ENCODE peak calls at places on chromosomes 6 and 20, in four cellular contexts. One of them, this sample, is unnamed.

GRCh38 chr6:42269553-42269952 is 51.9 kb upstream of the MRPS10 start:
- DNase-seq in HCT116: no peak
- DNase-seq in suprapubic skin: no peak
- DNase-seq in ovary: no peak
- DNase-seq in this sample: no peak

GRCh38 chr6:89237158-89237557 is 20.0 kb upstream of the GABRR1 start:
- DNase-seq in suprapubic skin: no peak
- DNase-seq in ovary: no peak
- DNase-seq in HCT116: no peak
- DNase-seq in this sample: no peak

GRCh38 chr6:137013738-137014602 is 30.8 kb downstream of the IL20RA start:
- DNase-seq in HCT116: peak; percentile 26
- DNase-seq in suprapubic skin: no peak
- DNase-seq in ovary: no peak
- DNase-seq in this sample: no peak

GRCh38 chr20:63102720-63103375 is 96.1 kb upstream of the BHLHE23 start:
- DNase-seq in ovary: no peak
- DNase-seq in suprapubic skin: no peak
- DNase-seq in HCT116: no peak
- DNase-seq in this sample: no peak

GRCh38 chr6:125271486-125272159 is 30.1 kb downstream of the HDDC2 start:
- DNase-seq in HCT116: no peak
- DNase-seq in ovary: no peak
- DNase-seq in suprapubic skin: no peak
- DNase-seq in this sample: no peak

GRCh38 chr20:60658661-60659060 is 593.4 kb upstream of the CDH4 start:
- DNase-seq in ovary: no peak
- DNase-seq in suprapubic skin: no peak
- DNase-seq in HCT116: no peak
- DNase-seq in this sample: no peak

GRCh38 chr20:37513764-37514359 is 7.2 kb upstream of the NNAT start:
- DNase-seq in ovary: no peak
- DNase-seq in suprapubic skin: no peak
- DNase-seq in HCT116: no peak
- DNase-seq in this sample: no peak

GRCh38 chr6:27771240-27771639 is 141.0 kb downstream of the OR2B2 start:
- DNase-seq in ovary: no peak
- DNase-seq in HCT116: no peak
- DNase-seq in suprapubic skin: no peak
- DNase-seq in this sample: no peak

GRCh38 chr20:33793011-33793931 is 17.9 kb upstream of the CHMP4B start:
- DNase-seq in ovary: no peak
- DNase-seq in HCT116: no peak
- DNase-seq in suprapubic skin: no peak
- DNase-seq in this sample: no peak

GRCh38 chr6:170298688-170299087 is 7.8 kb upstream of the DLL1 start:
- DNase-seq in ovary: no peak
- DNase-seq in HCT116: no peak
- DNase-seq in suprapubic skin: no peak
- DNase-seq in this sample: no peak

GRCh38 chr6:157714153-157714490 is 108.9 kb upstream of the SNX9 start:
- DNase-seq in HCT116: no peak
- DNase-seq in ovary: no peak
- DNase-seq in suprapubic skin: no peak
- DNase-seq in this sample: no peak

GRCh38 chr6:108561742-108562502 is 1.2 kb downstream of the FOXO3 start:
- DNase-seq in ovary: peak; percentile 64
- DNase-seq in suprapubic skin: peak; percentile 73
- DNase-seq in HCT116: no peak
- DNase-seq in this sample: no peak

GRCh38 chr6:45836984-45837383 is 178.7 kb downstream of the CLIC5 start:
- DNase-seq in suprapubic skin: no peak
- DNase-seq in HCT116: no peak
- DNase-seq in ovary: no peak
- DNase-seq in this sample: no peak

GRCh38 chr6:10510592-10511367 is 10.4 kb upstream of the GCNT2 start:
- DNase-seq in HCT116: peak; percentile 38
- DNase-seq in suprapubic skin: no peak
- DNase-seq in ovary: no peak
- DNase-seq in this sample: peak; percentile 55

GRCh38 chr6:87074051-87074711 is 20.7 kb downstream of the CGA start:
- DNase-seq in ovary: no peak
- DNase-seq in HCT116: no peak
- DNase-seq in suprapubic skin: no peak
- DNase-seq in this sample: no peak

GRCh38 chr20:16711859-16712258 is 18.0 kb upstream of the SNRPB2 start:
- DNase-seq in suprapubic skin: no peak
- DNase-seq in ovary: no peak
- DNase-seq in HCT116: no peak
- DNase-seq in this sample: no peak

GRCh38 chr6:47967843-47968242 is 143.2 kb downstream of the PTCHD4 start:
- DNase-seq in suprapubic skin: no peak
- DNase-seq in ovary: no peak
- DNase-seq in HCT116: no peak
- DNase-seq in this sample: no peak

GRCh38 chr20:63941282-63942060 is 14.7 kb downstream of the UCKL1 start:
- DNase-seq in ovary: no peak
- DNase-seq in suprapubic skin: peak; percentile 87
- DNase-seq in HCT116: no peak
- DNase-seq in this sample: peak; percentile 59

GRCh38 chr6:140752234-140752633 is 1377.8 kb upstream of the CITED2 start:
- DNase-seq in HCT116: no peak
- DNase-seq in ovary: no peak
- DNase-seq in suprapubic skin: no peak
- DNase-seq in this sample: no peak

GRCh38 chr6:139240161-139241010 is 51.4 kb downstream of the TXLNB start:
- DNase-seq in suprapubic skin: no peak
- DNase-seq in ovary: no peak
- DNase-seq in HCT116: no peak
- DNase-seq in this sample: no peak

GRCh38 chr20:23034721-23035671 is at the start of gene SSTR4:
- DNase-seq in HCT116: no peak
- DNase-seq in ovary: no peak
- DNase-seq in suprapubic skin: no peak
- DNase-seq in this sample: no peak

GRCh38 chr20:32681175-32682084 is 7.7 kb upstream of the C20orf203 start:
- DNase-seq in ovary: no peak
- DNase-seq in HCT116: no peak
- DNase-seq in suprapubic skin: no peak
- DNase-seq in this sample: peak; percentile 51

GRCh38 chr6:157381631-157382621 is 936 bp downstream of the ZDHHC14 start:
- DNase-seq in HCT116: no peak
- DNase-seq in ovary: peak; percentile 71
- DNase-seq in suprapubic skin: peak; percentile 76
- DNase-seq in this sample: peak; percentile 32

GRCh38 chr6:37103169-37104039 is 66.5 kb upstream of the PIM1 start:
- DNase-seq in suprapubic skin: peak; percentile 77
- DNase-seq in ovary: peak; percentile 57
- DNase-seq in HCT116: no peak
- DNase-seq in this sample: peak; percentile 19

DNA sequence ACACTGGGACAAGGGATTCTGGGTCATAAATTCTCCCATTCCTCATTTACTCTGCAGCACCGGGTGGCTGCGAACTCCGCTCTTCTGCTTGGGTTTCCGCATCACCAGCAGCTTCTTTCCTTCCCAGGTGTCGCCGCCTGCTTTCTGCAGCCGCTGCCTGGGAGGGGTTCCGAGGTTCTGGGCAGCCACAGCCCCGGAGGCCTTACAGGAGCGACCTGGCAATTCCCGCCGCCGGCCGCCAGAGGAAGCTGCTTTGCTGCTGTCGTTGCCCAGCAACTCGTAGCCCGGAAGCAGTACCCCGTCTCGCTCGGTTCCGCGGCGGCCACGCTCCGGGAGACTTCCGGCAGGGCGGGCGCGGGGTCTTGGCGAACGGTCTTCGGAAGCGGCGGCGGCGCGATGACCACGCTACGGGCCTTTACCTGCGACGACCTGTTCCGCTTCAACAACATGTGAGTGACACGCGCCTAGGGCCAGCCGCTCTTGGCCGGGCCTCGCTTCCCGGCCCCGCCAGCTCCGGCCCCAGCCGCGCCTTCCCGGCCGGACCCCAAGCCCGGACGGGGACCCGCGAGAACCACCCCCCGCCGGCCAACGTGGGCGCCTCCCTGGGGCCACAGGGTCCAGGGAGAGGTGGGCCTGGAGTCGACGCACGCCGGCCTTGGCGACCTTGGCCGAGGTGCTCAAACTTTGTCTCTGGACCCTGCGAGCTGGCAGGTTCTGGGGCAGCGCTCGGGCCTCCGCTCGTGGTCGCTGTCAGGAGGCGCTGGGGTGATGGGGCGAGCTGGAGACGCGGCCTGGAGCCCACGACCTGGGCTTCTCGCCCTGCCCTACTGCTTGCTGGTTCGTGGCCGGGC is at the start of gene NAA20:
- DNase-seq in ovary: peak; percentile 95
- DNase-seq in suprapubic skin: peak; percentile 96
- DNase-seq in HCT116: peak; percentile 91
- DNase-seq in this sample: peak; percentile 96
- TF ChIP-seq POLR2A in ovary: no peak
- TF ChIP-seq POLR2A in suprapubic skin: no peak
- TF ChIP-seq POLR2A in HCT116: peak; percentile 54
- TF ChIP-seq POLR2A in this sample: peak; percentile 77

GRCh38 chr6:131615275-131615674 is 12.8 kb downstream of the MED23 start:
- DNase-seq in HCT116: no peak
- DNase-seq in suprapubic skin: no peak
- DNase-seq in ovary: no peak
- DNase-seq in this sample: no peak
- TF ChIP-seq POLR2A in HCT116: no peak
- TF ChIP-seq POLR2A in suprapubic skin: no peak
- TF ChIP-seq POLR2A in ovary: no peak
- TF ChIP-seq POLR2A in this sample: no peak

DNA sequence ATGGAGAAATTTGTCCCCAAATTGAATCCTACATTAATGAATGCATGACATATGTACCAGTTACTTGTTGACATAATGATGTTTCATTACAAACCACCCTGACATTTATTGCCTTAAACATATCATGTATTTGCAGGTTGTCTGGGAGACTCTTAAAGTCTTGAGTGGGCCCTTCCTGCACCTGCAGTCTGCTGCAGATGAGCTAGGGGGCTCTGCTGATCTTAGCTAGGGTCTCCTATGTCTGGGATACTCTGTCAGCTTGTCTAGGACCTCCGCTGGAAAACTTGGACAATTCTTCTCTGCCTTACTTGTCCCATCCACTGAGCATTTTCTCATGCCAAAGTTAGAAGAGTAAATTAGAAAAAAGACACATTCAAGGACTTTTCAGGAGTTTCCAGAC is 581.6 kb downstream of the HAO1 start:
- DNase-seq in ovary: no peak
- DNase-seq in suprapubic skin: no peak
- DNase-seq in HCT116: no peak
- DNase-seq in this sample: no peak
- TF ChIP-seq POLR2A in ovary: no peak
- TF ChIP-seq POLR2A in suprapubic skin: no peak
- TF ChIP-seq POLR2A in HCT116: no peak
- TF ChIP-seq POLR2A in this sample: no peak

GRCh38 chr6:85641916-85642773 is 541 bp downstream of the SYNCRIP start:
- DNase-seq in HCT116: no peak
- DNase-seq in suprapubic skin: peak; percentile 85
- DNase-seq in ovary: no peak
- DNase-seq in this sample: no peak
- TF ChIP-seq POLR2A in HCT116: no peak
- TF ChIP-seq POLR2A in suprapubic skin: no peak
- TF ChIP-seq POLR2A in ovary: no peak
- TF ChIP-seq POLR2A in this sample: no peak

DNA sequence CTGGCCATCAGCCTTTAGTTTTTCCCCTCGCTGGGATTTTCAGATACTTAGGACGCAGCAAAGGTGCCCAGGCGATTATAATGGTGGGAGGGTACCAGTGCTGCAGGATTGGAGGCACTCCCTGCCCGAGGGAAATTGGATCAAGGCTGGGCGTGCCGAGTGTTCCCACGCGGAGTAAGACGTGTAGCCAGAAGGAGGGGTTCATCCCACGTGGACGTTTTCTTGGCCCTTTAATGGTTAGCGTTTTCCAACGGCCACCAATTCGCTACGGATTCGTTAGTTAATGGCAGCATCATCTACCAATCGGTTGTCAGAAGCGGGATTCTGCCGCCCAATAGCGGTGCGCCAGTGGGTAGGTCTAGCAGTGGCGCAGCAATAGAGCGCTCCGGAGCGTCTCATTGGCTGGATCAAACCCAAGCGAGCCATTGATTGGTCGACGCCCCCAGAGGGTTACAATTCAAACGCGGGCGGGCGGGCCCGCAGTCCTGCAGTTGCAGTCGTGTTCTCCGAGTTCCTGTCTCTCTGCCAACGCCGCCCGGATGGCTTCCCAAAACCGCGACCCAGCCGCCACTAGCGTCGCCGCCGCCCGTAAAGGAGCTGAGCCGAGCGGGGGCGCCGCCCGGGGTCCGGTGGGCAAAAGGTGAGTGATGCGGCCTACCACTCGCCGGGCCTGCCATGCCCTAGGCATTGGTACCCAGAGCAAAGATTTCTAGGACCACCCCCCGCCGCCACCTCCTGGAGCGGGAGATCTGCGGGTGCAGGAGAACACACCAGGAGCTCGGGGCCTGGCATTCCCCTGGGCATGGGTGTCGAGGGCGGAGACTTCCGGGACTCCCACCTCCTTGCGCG is at the start of gene UBE2C:
- DNase-seq in HCT116: peak; percentile 100
- DNase-seq in ovary: peak; percentile 97
- DNase-seq in suprapubic skin: peak; percentile 98
- DNase-seq in this sample: peak; percentile 93
- TF ChIP-seq POLR2A in HCT116: peak; percentile 26
- TF ChIP-seq POLR2A in ovary: no peak
- TF ChIP-seq POLR2A in suprapubic skin: no peak
- TF ChIP-seq POLR2A in this sample: peak; percentile 54

GRCh38 chr20:1364106-1364505 is 28.7 kb downstream of the FKBP1A start:
- DNase-seq in suprapubic skin: no peak
- DNase-seq in ovary: no peak
- DNase-seq in HCT116: no peak
- DNase-seq in this sample: no peak

GRCh38 chr20:1370548-1371110 is 22.2 kb downstream of the FKBP1A start:
- DNase-seq in suprapubic skin: no peak
- DNase-seq in ovary: no peak
- DNase-seq in HCT116: no peak
- DNase-seq in this sample: no peak

GRCh38 chr20:1369970-1370369 is 22.9 kb downstream of the FKBP1A start:
- DNase-seq in HCT116: no peak
- DNase-seq in ovary: no peak
- DNase-seq in suprapubic skin: no peak
- DNase-seq in this sample: no peak

GRCh38 chr20:1368448-1369199 is 24.2 kb downstream of the FKBP1A start:
- DNase-seq in HCT116: no peak
- DNase-seq in suprapubic skin: no peak
- DNase-seq in ovary: no peak
- DNase-seq in this sample: no peak

DNA sequence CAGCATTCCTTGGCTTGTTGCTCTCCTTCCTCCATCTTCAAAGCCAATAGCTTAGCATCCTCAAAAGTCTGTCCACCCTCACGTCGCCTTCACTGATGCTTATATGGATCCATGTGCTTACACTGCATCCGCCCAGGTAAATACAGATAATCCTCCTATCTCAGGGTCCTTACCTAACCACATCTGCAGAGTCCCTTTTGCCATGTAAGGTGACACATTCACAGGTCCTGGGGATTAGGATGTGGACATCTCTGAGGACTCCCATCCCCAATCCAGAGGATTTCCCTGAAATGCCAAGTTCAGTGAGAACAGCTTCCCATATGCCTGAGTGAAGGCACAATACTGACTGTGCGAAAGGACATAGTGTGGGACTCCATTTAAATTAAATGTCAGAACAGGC is 25.4 kb downstream of the FKBP1A start:
- DNase-seq in ovary: no peak
- DNase-seq in HCT116: no peak
- DNase-seq in suprapubic skin: no peak
- DNase-seq in this sample: no peak
- TF ChIP-seq POLR2A in ovary: no peak
- TF ChIP-seq POLR2A in HCT116: no peak
- TF ChIP-seq POLR2A in suprapubic skin: no peak
- TF ChIP-seq POLR2A in this sample: no peak